ENCODE peak calls at places on chromosomes 6 and 20, in five cellular contexts. One of them, this sample, is unnamed.

GRCh38 chr6:5529733-5530132 is 268.4 kb downstream of the FARS2 start:
- DNase-seq in GM12878: no peak
- DNase-seq in HepG2: no peak
- DNase-seq in HCT116: no peak
- DNase-seq in K562: no peak
- DNase-seq in this sample: no peak

GRCh38 chr20:38127011-38127621 is 38.0 kb downstream of the TGM2 start:
- DNase-seq in K562: peak
- DNase-seq in HCT116: peak
- DNase-seq in HepG2: no peak
- DNase-seq in GM12878: no peak
- DNase-seq in this sample: no peak

GRCh38 chr6:36724514-36725385 is 27.1 kb downstream of the RAB44 start:
- DNase-seq in HCT116: peak
- DNase-seq in GM12878: no peak
- DNase-seq in HepG2: peak
- DNase-seq in K562: peak
- DNase-seq in this sample: peak

GRCh38 chr6:141252828-141253608 is 879.7 kb upstream of the GJE1 start:
- DNase-seq in HepG2: no peak
- DNase-seq in K562: no peak
- DNase-seq in HCT116: no peak
- DNase-seq in GM12878: no peak
- DNase-seq in this sample: no peak

GRCh38 chr20:32807706-32808105 is 12.0 kb upstream of the MAPRE1 start:
- DNase-seq in HepG2: no peak
- DNase-seq in GM12878: no peak
- DNase-seq in HCT116: no peak
- DNase-seq in K562: no peak
- DNase-seq in this sample: no peak

GRCh38 chr6:30763618-30764489 is 19.5 kb upstream of the IER3 start:
- DNase-seq in K562: peak
- DNase-seq in HepG2: peak
- DNase-seq in HCT116: no peak
- DNase-seq in GM12878: peak
- DNase-seq in this sample: no peak

GRCh38 chr20:40010483-40010882 is 678.6 kb downstream of the MAFB start:
- DNase-seq in HepG2: no peak
- DNase-seq in HCT116: no peak
- DNase-seq in K562: no peak
- DNase-seq in GM12878: no peak
- DNase-seq in this sample: no peak

GRCh38 chr6:92479821-92480220 is 939.5 kb downstream of the EPHA7 start:
- DNase-seq in HCT116: no peak
- DNase-seq in GM12878: no peak
- DNase-seq in HepG2: no peak
- DNase-seq in K562: no peak
- DNase-seq in this sample: no peak

GRCh38 chr20:40868568-40869223 is 159.9 kb upstream of the TOP1 start:
- DNase-seq in HCT116: no peak
- DNase-seq in GM12878: no peak
- DNase-seq in HepG2: no peak
- DNase-seq in K562: no peak
- DNase-seq in this sample: no peak

GRCh38 chr20:43936371-43936770 is 21.7 kb downstream of the TOX2 start:
- DNase-seq in GM12878: no peak
- DNase-seq in HepG2: no peak
- DNase-seq in K562: no peak
- DNase-seq in HCT116: no peak
- DNase-seq in this sample: no peak

GRCh38 chr6:111918825-111919224 is 45.6 kb upstream of the FYN start:
- DNase-seq in HCT116: no peak
- DNase-seq in K562: no peak
- DNase-seq in HepG2: no peak
- DNase-seq in GM12878: no peak
- DNase-seq in this sample: no peak

GRCh38 chr6:13454286-13455221 is 32.8 kb downstream of the GFOD1 start:
- DNase-seq in GM12878: peak
- DNase-seq in HepG2: no peak
- DNase-seq in HCT116: no peak
- DNase-seq in K562: no peak
- DNase-seq in this sample: peak

GRCh38 chr20:48686238-48687096 is 141.3 kb downstream of the PREX1 start:
- DNase-seq in K562: no peak
- DNase-seq in HCT116: no peak
- DNase-seq in HepG2: no peak
- DNase-seq in GM12878: no peak
- DNase-seq in this sample: peak

GRCh38 chr6:27591660-27592059 is 118.8 kb upstream of the ZNF184 start:
- DNase-seq in HCT116: no peak
- DNase-seq in K562: peak
- DNase-seq in HepG2: peak
- DNase-seq in GM12878: no peak
- DNase-seq in this sample: no peak

GRCh38 chr6:72466971-72467566 is 154.8 kb upstream of the KCNQ5 start:
- DNase-seq in HCT116: no peak
- DNase-seq in K562: no peak
- DNase-seq in HepG2: no peak
- DNase-seq in GM12878: no peak
- DNase-seq in this sample: no peak

GRCh38 chr6:2790588-2790987 is 25.4 kb downstream of the WRNIP1 start:
- DNase-seq in GM12878: no peak
- DNase-seq in HepG2: no peak
- DNase-seq in HCT116: no peak
- DNase-seq in K562: no peak
- DNase-seq in this sample: no peak

GRCh38 chr6:140782941-140783340 is 1349.8 kb upstream of the GJE1 start:
- DNase-seq in HepG2: no peak
- DNase-seq in GM12878: no peak
- DNase-seq in HCT116: no peak
- DNase-seq in K562: no peak
- DNase-seq in this sample: no peak

GRCh38 chr6:109449064-109449788 is 6.3 kb downstream of the MICAL1 start:
- DNase-seq in HCT116: no peak
- DNase-seq in HepG2: no peak
- DNase-seq in K562: no peak
- DNase-seq in GM12878: no peak
- DNase-seq in this sample: no peak

GRCh38 chr20:15045246-15045645 is 707.8 kb upstream of the FLRT3 start:
- DNase-seq in HepG2: no peak
- DNase-seq in K562: no peak
- DNase-seq in GM12878: no peak
- DNase-seq in HCT116: no peak
- DNase-seq in this sample: no peak

GRCh38 chr20:48718914-48719578 is 108.8 kb downstream of the PREX1 start:
- DNase-seq in GM12878: no peak
- DNase-seq in HCT116: no peak
- DNase-seq in K562: no peak
- DNase-seq in HepG2: no peak
- DNase-seq in this sample: no peak

GRCh38 chr6:82989891-82990290 is 75.8 kb downstream of the UBE3D start:
- DNase-seq in K562: no peak
- DNase-seq in GM12878: no peak
- DNase-seq in HCT116: no peak
- DNase-seq in HepG2: no peak
- DNase-seq in this sample: no peak

GRCh38 chr20:5870462-5871021 is 79.8 kb downstream of the TRMT6 start:
- DNase-seq in K562: no peak
- DNase-seq in GM12878: no peak
- DNase-seq in HCT116: no peak
- DNase-seq in HepG2: no peak
- DNase-seq in this sample: no peak

GRCh38 chr6:111925296-111925695 is 52.0 kb upstream of the FYN start:
- DNase-seq in K562: no peak
- DNase-seq in HepG2: no peak
- DNase-seq in HCT116: no peak
- DNase-seq in GM12878: no peak
- DNase-seq in this sample: no peak

GRCh38 chr6:144899161-144899560 is 614.0 kb downstream of the UTRN start:
- DNase-seq in HCT116: no peak
- DNase-seq in HepG2: no peak
- DNase-seq in GM12878: no peak
- DNase-seq in K562: no peak
- DNase-seq in this sample: no peak

GRCh38 chr6:51753635-51754034 is 333.8 kb downstream of the PKHD1 start:
- DNase-seq in HCT116: no peak
- DNase-seq in K562: peak
- DNase-seq in GM12878: no peak
- DNase-seq in HepG2: peak
- DNase-seq in this sample: no peak

GRCh38 chr20:61925555-61926252 is 140.0 kb downstream of the TAF4 start:
- DNase-seq in GM12878: no peak
- DNase-seq in HCT116: peak
- DNase-seq in K562: peak
- DNase-seq in HepG2: no peak
- DNase-seq in this sample: no peak

GRCh38 chr6:129696028-129696418 is 14.0 kb downstream of the ARHGAP18 start:
- DNase-seq in HepG2: peak
- DNase-seq in HCT116: no peak
- DNase-seq in K562: no peak
- DNase-seq in GM12878: no peak
- DNase-seq in this sample: no peak

GRCh38 chr20:47266847-47267515 is 89.5 kb downstream of the ZMYND8 start:
- DNase-seq in HCT116: no peak
- DNase-seq in GM12878: no peak
- DNase-seq in K562: no peak
- DNase-seq in HepG2: no peak
- DNase-seq in this sample: no peak

GRCh38 chr6:17867880-17868279 is 119.6 kb downstream of the KIF13A start:
- DNase-seq in HCT116: no peak
- DNase-seq in K562: no peak
- DNase-seq in GM12878: no peak
- DNase-seq in HepG2: peak
- DNase-seq in this sample: peak

GRCh38 chr6:17865243-17865642 is 122.2 kb downstream of the KIF13A start:
- DNase-seq in GM12878: no peak
- DNase-seq in HCT116: peak
- DNase-seq in K562: no peak
- DNase-seq in HepG2: no peak
- DNase-seq in this sample: no peak

GRCh38 chr6:17869010-17869752 is 118.3 kb downstream of the KIF13A start:
- DNase-seq in K562: peak
- DNase-seq in HepG2: no peak
- DNase-seq in GM12878: no peak
- DNase-seq in HCT116: no peak
- DNase-seq in this sample: peak

GRCh38 chr6:17865798-17866725 is 121.4 kb downstream of the KIF13A start:
- DNase-seq in GM12878: no peak
- DNase-seq in HepG2: peak
- DNase-seq in K562: no peak
- DNase-seq in HCT116: peak
- DNase-seq in this sample: no peak

GRCh38 chr6:17866876-17867444 is 120.5 kb downstream of the KIF13A start:
- DNase-seq in GM12878: no peak
- DNase-seq in K562: no peak
- DNase-seq in HepG2: peak
- DNase-seq in HCT116: no peak
- DNase-seq in this sample: no peak
- TF ChIP-seq ZBTB33 in GM12878: no peak
- TF ChIP-seq ZBTB33 in K562: no peak
- TF ChIP-seq ZBTB33 in HepG2: no peak
- TF ChIP-seq ZBTB33 in HCT116: no peak
- TF ChIP-seq ZBTB33 in this sample: no peak

GRCh38 chr6:14964486-14964885 is 281.4 kb upstream of the JARID2 start:
- DNase-seq in GM12878: no peak
- DNase-seq in HepG2: no peak
- DNase-seq in HCT116: no peak
- DNase-seq in K562: no peak
- DNase-seq in this sample: no peak
- TF ChIP-seq JUND in GM12878: no peak
- TF ChIP-seq JUND in HepG2: no peak
- TF ChIP-seq JUND in HCT116: no peak
- TF ChIP-seq JUND in K562: no peak
- TF ChIP-seq JUND in this sample: no peak

DNA sequence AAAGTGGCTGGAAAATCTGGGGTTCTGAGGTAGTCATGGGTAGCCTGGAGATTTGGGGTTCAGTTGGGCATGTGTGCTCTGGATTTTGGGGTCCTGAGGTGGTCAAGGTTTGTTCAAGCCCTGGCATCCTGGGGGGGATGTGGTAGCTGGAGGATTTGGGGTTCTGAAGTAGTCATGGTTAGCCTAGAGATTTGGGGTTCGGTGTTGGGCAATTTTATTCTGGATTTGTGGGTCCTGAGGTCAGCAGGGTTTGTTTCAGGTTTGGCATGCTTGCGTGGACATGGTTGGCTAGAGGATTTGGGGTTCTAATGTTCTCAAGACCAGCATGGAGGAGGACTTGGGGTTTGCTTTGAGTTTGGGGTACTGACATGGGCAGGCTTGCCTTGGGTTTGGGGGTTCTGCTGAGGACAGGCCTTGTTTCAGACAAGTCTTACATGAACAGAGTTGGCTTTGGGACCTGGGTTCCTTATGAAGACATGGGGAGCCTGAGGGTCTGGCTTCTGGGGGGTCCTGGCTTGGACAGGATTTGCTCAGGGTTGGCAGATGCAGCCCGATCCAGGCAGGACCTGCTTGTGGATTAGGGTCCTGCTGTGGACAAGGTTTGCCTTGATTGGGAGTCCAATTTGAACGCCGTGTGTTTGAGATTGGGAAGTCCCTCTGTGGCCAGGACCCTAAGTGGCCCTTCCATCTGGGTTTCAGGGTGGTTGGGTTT is 906 bp downstream of the ANKRD60 start:
- DNase-seq in HCT116: no peak
- DNase-seq in HepG2: no peak
- DNase-seq in K562: no peak
- DNase-seq in GM12878: no peak
- DNase-seq in this sample: no peak
- H3K4me3 ChIP-seq in HCT116: no peak
- H3K4me3 ChIP-seq in HepG2: no peak
- H3K4me3 ChIP-seq in K562: no peak
- H3K4me3 ChIP-seq in GM12878: no peak
- H3K4me3 ChIP-seq in this sample: no peak

GRCh38 chr20:57380081-57380750 is 11.0 kb upstream of the RBM38 start:
- DNase-seq in HCT116: no peak
- DNase-seq in HepG2: no peak
- DNase-seq in K562: no peak
- DNase-seq in GM12878: no peak
- DNase-seq in this sample: no peak
- TF ChIP-seq ZBTB33 in HCT116: no peak
- TF ChIP-seq ZBTB33 in HepG2: no peak
- TF ChIP-seq ZBTB33 in K562: no peak
- TF ChIP-seq ZBTB33 in GM12878: no peak
- TF ChIP-seq ZBTB33 in this sample: no peak